ENCODE peak calls at places on chromosomes 6 and 20, in five cellular contexts. A is endothelial cell, M is stomach, N is HFFc6, Y is kidney epithelial cell. H is an unnamed sample.

GRCh38 chr6:140153703-140154102 is 779.3 kb upstream of the CITED2 start:
- DNase-seq in N (no peak), M (no peak), Y (no peak), A (no peak), H (no peak)

GRCh38 chr6:63487123-63487813 is 85.0 kb upstream of the LOC128125822 start:
- DNase-seq in M (no peak), A (no peak), Y (no peak), N (no peak), H (no peak)

GRCh38 chr20:61868466-61869090 is 197.1 kb downstream of the TAF4 start:
- DNase-seq in M (no peak), N (no peak), A (no peak), Y (no peak), H (no peak)

GRCh38 chr20:8156603-8157079 is 24.6 kb downstream of the PLCB1 start:
- DNase-seq in M (no peak), N (peak; percentile 29), A (no peak), Y (no peak), H (peak; percentile 27)

GRCh38 chr6:34284563-34285545 is 36.0 kb upstream of the SMIM29 start:
- DNase-seq in A (no peak), Y (no peak), N (peak; percentile 13), M (peak; percentile 29), H (no peak)

GRCh38 chr20:62407221-62407992 is at the start of gene CABLES2:
- DNase-seq in N (peak; percentile 88), M (peak; percentile 95), Y (peak; percentile 72), A (peak; percentile 92), H (peak; percentile 81)

GRCh38 chr6:150028799-150029198 is 3.5 kb upstream of the RAET1L start:
- DNase-seq in M (no peak), N (no peak), Y (no peak), A (no peak), H (no peak)

GRCh38 chr20:16263582-16263981 is 309.7 kb downstream of the KIF16B start:
- DNase-seq in N (no peak), Y (no peak), A (peak; percentile 32), M (no peak), H (no peak)

GRCh38 chr6:128208851-128209580 is 308.2 kb upstream of the THEMIS start:
- DNase-seq in M (no peak), A (no peak), N (peak; percentile 50), Y (no peak), H (peak; percentile 71)

GRCh38 chr6:15570171-15570570 is 92.7 kb downstream of the DTNBP1 start:
- DNase-seq in N (no peak), Y (no peak), M (no peak), A (no peak), H (no peak)

GRCh38 chr20:50577175-50578018 is 67.2 kb downstream of the PTPN1 start:
- DNase-seq in N (no peak), M (peak; percentile 86), Y (no peak), A (no peak), H (no peak)

GRCh38 chr20:63022501-63022900 is 15.7 kb upstream of the BHLHE23 start:
- DNase-seq in A (no peak), Y (no peak), N (no peak), M (no peak), H (no peak)

GRCh38 chr20:24825591-24825990 is 123.5 kb upstream of the CST7 start:
- DNase-seq in A (no peak), M (peak; percentile 5), Y (no peak), N (no peak), H (no peak)

GRCh38 chr6:34525431-34526175 is 30.5 kb downstream of the SPDEF start:
- DNase-seq in N (no peak), M (no peak), A (no peak), Y (no peak), H (no peak)

GRCh38 chr20:38893485-38894090 is 32.6 kb upstream of the FAM83D start:
- DNase-seq in N (peak; percentile 15), Y (no peak), A (peak; percentile 81), M (peak; percentile 75), H (peak; percentile 23)

GRCh38 chr6:25041676-25042598 is 106.2 kb upstream of the RIPOR2 start:
- DNase-seq in Y (no peak), M (no peak), A (no peak), N (no peak), H (no peak)

GRCh38 chr6:29696147-29697129 is 15.5 kb upstream of the ZFP57 start:
- DNase-seq in N (peak; percentile 16), Y (no peak), A (peak; percentile 50), M (no peak), H (peak; percentile 21)
- TF ChIP-seq CTCF in N (peak; percentile 76), Y (peak; percentile 60), A (no peak), M (no peak), H (peak; percentile 84)

GRCh38 chr20:51678041-51678697 is 90.0 kb downstream of the ATP9A start:
- DNase-seq in N (no peak), M (no peak), A (peak; percentile 6), Y (no peak), H (no peak)
- TF ChIP-seq CTCF in N (peak; percentile 26), M (no peak), A (no peak), Y (no peak), H (peak; percentile 1)

GRCh38 chr6:4021133-4021861 is 57.6 kb downstream of the FAM217A start:
- DNase-seq in Y (peak; percentile 92), N (peak; percentile 96), M (peak; percentile 96), A (peak; percentile 93), H (peak; percentile 93)
- TF ChIP-seq CTCF in Y (peak; percentile 15), N (peak; percentile 56), M (peak; percentile 32), A (no peak), H (peak; percentile 61)

GRCh38 chr20:5665417-5665816 is 84.8 kb upstream of the SHLD1 start:
- DNase-seq in M (no peak), A (no peak), Y (no peak), N (no peak), H (no peak)

GRCh38 chr20:5662769-5663168 is 87.4 kb upstream of the SHLD1 start:
- DNase-seq in M (no peak), Y (no peak), A (no peak), N (no peak), H (no peak)

GRCh38 chr20:5660346-5660745 is 89.9 kb upstream of the SHLD1 start:
- DNase-seq in Y (no peak), A (no peak), N (peak; percentile 38), M (no peak), H (no peak)

GRCh38 chr20:5658897-5659296 is 91.3 kb upstream of the SHLD1 start:
- DNase-seq in M (peak; percentile 29), A (no peak), Y (peak; percentile 43), N (peak; percentile 51), H (peak; percentile 90)

GRCh38 chr20:5663396-5663795 is 86.8 kb upstream of the SHLD1 start:
- DNase-seq in A (no peak), Y (no peak), M (no peak), N (no peak), H (no peak)
- TF ChIP-seq CTCF in A (no peak), Y (no peak), M (no peak), N (no peak), H (no peak)

H was measured in bronchial epithelial cell.